ENCODE peak calls at places on chromosomes 13 and 19, in nine cellular contexts. C is IMR-90, I is SK-N-SH, J is uterus, M is ascending aorta, Z is breast epithelium, X is Caco-2, K is GM12865, Y is colonic mucosa. T is an unnamed sample.

GRCh38 chr19:3570619-3571018 is 2.1 kb upstream of the HMG20B start:
- DNase-seq in C (no peak), I (no peak), J (no peak), M (no peak), Z (peak), X (no peak), K (no peak), Y (no peak), T (no peak)

GRCh38 chr13:37602743-37603381 is 4.3 kb upstream of the POSTN start:
- DNase-seq in C (peak), I (peak), J (no peak), M (no peak), Z (no peak), X (no peak), K (peak), Y (no peak), T (no peak)

GRCh38 chr19:12665646-12666304 is 767 bp downstream of the MAN2B1 start:
- DNase-seq in C (peak), I (no peak), J (no peak), M (no peak), Z (no peak), X (no peak), K (peak), Y (no peak), T (no peak)

GRCh38 chr19:29927944-29928669 is 13.9 kb upstream of the URI1 start:
- DNase-seq in C (no peak), I (no peak), J (no peak), M (no peak), Z (no peak), X (no peak), K (peak), Y (no peak), T (no peak)

GRCh38 chr19:408441-409005 is 424 bp downstream of the C2CD4C start:
- DNase-seq in C (no peak), I (peak), J (no peak), M (no peak), Z (no peak), X (peak), K (no peak), Y (no peak), T (no peak)

GRCh38 chr19:1255186-1256161 is 7.1 kb downstream of the MIDN start:
- DNase-seq in C (no peak), I (no peak), J (no peak), M (no peak), Z (no peak), X (no peak), K (no peak), Y (no peak), T (peak)

GRCh38 chr13:114161644-114162532 is 17.2 kb upstream of the CFAP97D2 start:
- DNase-seq in C (peak), I (no peak), J (peak), M (no peak), Z (peak), X (peak), K (no peak), Y (peak), T (no peak)

GRCh38 chr19:29418106-29418684 is 107.6 kb upstream of the VSTM2B start:
- DNase-seq in C (no peak), I (no peak), J (no peak), M (no peak), Z (no peak), X (no peak), K (no peak), Y (no peak), T (no peak)

GRCh38 chr13:27001705-27002104 is 169.9 kb downstream of the USP12 start:
- DNase-seq in C (no peak), I (no peak), J (no peak), M (no peak), Z (no peak), X (peak), K (no peak), Y (no peak), T (no peak)

GRCh38 chr13:44252938-44253337 is 120.7 kb upstream of the SERP2 start:
- DNase-seq in C (no peak), I (no peak), J (no peak), M (no peak), Z (no peak), X (no peak), K (no peak), Y (no peak), T (no peak)

GRCh38 chr19:49340069-49340864 is 5.1 kb downstream of the CD37 start:
- DNase-seq in C (no peak), I (no peak), J (peak), M (no peak), Z (peak), X (peak), K (peak), Y (peak), T (peak)

GRCh38 chr13:44653261-44653660 is 77.1 kb upstream of the TSC22D1 start:
- DNase-seq in C (peak), I (no peak), J (no peak), M (no peak), Z (no peak), X (no peak), K (no peak), Y (no peak), T (no peak)

GRCh38 chr19:15841875-15842569 is 26.6 kb upstream of the OR10H1 start:
- DNase-seq in C (no peak), I (no peak), J (no peak), M (no peak), Z (no peak), X (no peak), K (peak), Y (no peak), T (no peak)

GRCh38 chr13:114128624-114129522 is 3.5 kb downstream of the RASA3 start:
- DNase-seq in C (peak), I (no peak), J (peak), M (peak), Z (no peak), X (no peak), K (peak), Y (peak), T (peak)

GRCh38 chr13:99399623-99399974 is 92.4 kb upstream of the GPR183 start:
- DNase-seq in C (no peak), I (no peak), J (no peak), M (no peak), Z (no peak), X (no peak), K (no peak), Y (no peak), T (no peak)

GRCh38 chr13:102049853-102050252 is 352.0 kb downstream of the FGF14 start:
- DNase-seq in C (no peak), I (no peak), J (no peak), M (no peak), Z (no peak), X (no peak), K (no peak), Y (no peak), T (no peak)

GRCh38 chr13:25971499-25972145 is 80.2 kb downstream of the SHISA2 start:
- DNase-seq in C (no peak), I (no peak), J (no peak), M (no peak), Z (no peak), X (no peak), K (no peak), Y (no peak), T (no peak)

GRCh38 chr13:76885203-76886004 is 801 bp downstream of the KCTD12 start:
- DNase-seq in C (peak), I (peak), J (peak), M (peak), Z (peak), X (peak), K (peak), Y (peak), T (peak)

GRCh38 chr19:48551437-48552302 is at the start of gene SULT2B1:
- DNase-seq in C (no peak), I (peak), J (no peak), M (no peak), Z (peak), X (no peak), K (no peak), Y (peak), T (no peak)

GRCh38 chr19:13033819-13034611 is 38.7 kb downstream of the NFIX start:
- DNase-seq in C (peak), I (peak), J (peak), M (no peak), Z (peak), X (no peak), K (peak), Y (peak), T (peak)

GRCh38 chr19:29904017-29904416 is 38.0 kb upstream of the URI1 start:
- DNase-seq in C (no peak), I (no peak), J (no peak), M (no peak), Z (no peak), X (no peak), K (no peak), Y (no peak), T (no peak)

GRCh38 chr19:3970313-3970807 is 539 bp downstream of the DAPK3 start:
- DNase-seq in C (no peak), I (no peak), J (peak), M (no peak), Z (no peak), X (no peak), K (no peak), Y (no peak), T (no peak)

GRCh38 chr13:98945863-98946605 is 31.8 kb downstream of the DOCK9 start:
- DNase-seq in C (no peak), I (no peak), J (no peak), M (no peak), Z (no peak), X (no peak), K (no peak), Y (no peak), T (no peak)

GRCh38 chr13:34420975-34421719 is 520.9 kb upstream of the NBEA start:
- DNase-seq in C (no peak), I (no peak), J (no peak), M (no peak), Z (peak), X (no peak), K (no peak), Y (no peak), T (no peak)

DNA sequence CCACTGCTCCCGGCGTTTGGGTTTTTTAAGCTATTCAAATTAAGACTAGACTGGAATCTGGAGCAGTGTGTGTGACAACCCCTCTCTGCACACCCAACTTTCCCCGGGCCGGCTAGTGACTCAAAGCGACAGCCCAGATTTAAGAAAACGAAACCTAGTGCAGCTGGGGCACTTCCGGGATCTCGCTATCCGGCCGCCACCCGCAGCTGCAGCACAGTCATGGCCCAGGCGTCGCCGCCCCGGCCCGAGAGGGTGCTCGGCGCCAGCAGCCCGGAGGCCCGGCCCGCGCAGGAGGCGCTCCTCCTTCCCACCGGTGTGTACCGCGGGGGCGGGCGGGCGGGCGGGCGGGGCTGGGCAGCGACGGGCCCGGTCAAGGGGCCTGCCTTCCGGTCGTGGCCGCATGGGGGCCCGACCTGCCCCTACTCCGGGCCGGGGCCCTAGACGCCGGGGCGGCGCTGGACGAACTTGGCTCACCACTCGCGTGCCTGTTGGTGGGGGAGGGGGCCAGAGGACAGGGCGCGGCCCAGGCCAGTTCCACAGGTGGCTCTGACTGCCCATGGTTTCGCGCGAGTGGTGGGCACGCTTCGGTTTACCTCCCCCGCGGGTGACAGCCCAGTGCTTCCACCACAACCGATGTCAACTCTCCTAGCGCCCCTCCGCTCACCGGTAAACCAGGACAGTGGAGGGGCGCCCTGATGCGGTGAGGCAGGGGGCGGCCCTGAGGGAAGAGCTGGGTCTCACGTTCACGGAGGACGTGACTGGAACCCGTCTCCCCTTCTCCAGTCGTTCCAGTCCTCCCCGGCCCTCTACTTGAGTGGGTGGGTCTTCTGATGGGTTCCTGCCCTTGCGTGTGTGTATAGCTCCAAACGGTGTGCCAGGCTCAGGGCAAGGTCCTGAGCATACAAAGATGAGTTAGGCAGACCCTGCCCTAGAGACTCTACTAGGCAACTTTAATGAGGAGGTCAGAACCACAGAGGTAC is at the start of gene PHF11:
- DNase-seq in C (peak), I (peak), J (peak), M (peak), Z (peak), X (peak), K (peak), Y (peak), T (peak)
- TF ChIP-seq CTCF in C (no peak), I (no peak), J (peak), M (no peak), Z (no peak), X (no peak), K (peak), Y (no peak), T (no peak)

GRCh38 chr19:52742516-52742915 is 7.7 kb upstream of the ZNF611 start:
- DNase-seq in C (no peak), I (no peak), J (no peak), M (no peak), Z (no peak), X (no peak), K (no peak), Y (no peak), T (no peak)

GRCh38 chr19:52749780-52750179 is 14.9 kb upstream of the ZNF611 start:
- DNase-seq in C (no peak), I (no peak), J (no peak), M (no peak), Z (no peak), X (no peak), K (no peak), Y (no peak), T (no peak)

DNA sequence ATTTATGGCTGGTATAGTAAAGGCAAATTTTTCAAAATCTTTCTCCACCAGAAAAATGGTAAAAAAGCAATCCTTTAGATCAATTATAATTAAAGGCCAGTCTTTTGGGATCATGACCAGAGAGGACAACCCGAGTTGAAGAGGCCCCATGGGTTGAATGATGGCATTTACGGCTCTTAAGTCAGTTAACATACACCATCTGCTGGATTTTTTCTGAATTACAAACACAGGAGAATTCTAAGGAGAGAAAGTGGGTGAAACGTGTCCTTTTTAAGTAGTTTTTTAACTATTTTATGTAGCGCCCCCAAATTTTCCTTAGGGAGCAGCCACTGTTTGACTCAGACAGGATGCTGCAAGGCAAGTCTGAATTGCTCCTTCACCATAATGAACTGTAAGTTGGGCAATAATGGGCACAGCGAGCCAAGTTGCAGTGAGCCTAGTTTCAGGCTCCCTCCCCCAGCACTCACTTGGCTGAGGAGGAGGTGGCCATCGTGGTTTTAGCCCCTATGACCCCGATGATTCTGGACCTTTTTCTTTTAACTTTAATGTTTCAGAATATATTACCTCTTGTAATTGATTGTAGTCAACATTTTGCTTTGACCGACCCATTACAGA is 13.6 kb upstream of the ZNF611 start:
- DNase-seq in C (peak), I (peak), J (peak), M (no peak), Z (no peak), X (no peak), K (peak), Y (no peak), T (no peak)
- TF ChIP-seq CTCF in C (peak), I (peak), J (peak), M (peak), Z (peak), X (peak), K (no peak), Y (no peak), T (peak)

GRCh38 chr13:36275190-36276002 is 22.2 kb downstream of the CCDC169 start:
- DNase-seq in C (peak), I (peak), J (peak), M (no peak), Z (no peak), X (no peak), K (peak), Y (peak), T (no peak)
- TF ChIP-seq CTCF in C (peak), I (peak), J (peak), M (peak), Z (peak), X (peak), K (peak), Y (peak), T (no peak)

GRCh38 chr19:28239270-28239669 is 973.7 kb downstream of the UQCRFS1 start:
- DNase-seq in C (no peak), I (peak), J (no peak), M (no peak), Z (no peak), X (no peak), K (no peak), Y (no peak), T (no peak)
- TF ChIP-seq CTCF in C (no peak), I (peak), J (no peak), M (no peak), Z (no peak), X (peak), K (peak), Y (no peak), T (no peak)

DNA sequence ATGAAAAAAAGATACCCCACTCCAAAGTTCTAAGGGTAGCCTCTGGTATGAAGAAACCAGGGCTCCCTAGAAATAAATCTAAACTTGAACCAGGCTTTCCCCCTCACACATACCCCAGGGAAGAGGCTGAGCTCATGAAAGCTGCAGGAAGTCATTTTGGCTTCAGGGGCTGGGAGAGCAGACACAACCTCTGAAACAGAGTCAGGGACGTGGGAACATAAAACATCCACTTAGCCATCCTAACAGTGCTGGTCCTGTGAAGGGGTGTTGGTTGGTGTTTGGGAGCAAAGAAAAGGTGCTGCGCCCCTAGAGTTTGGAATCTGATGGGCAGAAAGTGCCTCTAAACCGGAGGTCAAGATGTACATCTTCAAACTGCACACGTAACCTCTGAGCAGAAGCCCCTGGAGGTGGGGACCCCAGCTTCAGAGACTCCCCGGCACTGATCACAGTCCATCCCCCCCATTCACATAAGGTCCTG is 15.8 kb downstream of the RAB3D start:
- DNase-seq in C (no peak), I (peak), J (no peak), M (no peak), Z (no peak), X (no peak), K (no peak), Y (no peak), T (no peak)
- TF ChIP-seq CTCF in C (no peak), I (no peak), J (no peak), M (no peak), Z (no peak), X (no peak), K (no peak), Y (no peak), T (no peak)

GRCh38 chr13:81872581-81872980 is 1531.7 kb upstream of the SPRY2 start:
- DNase-seq in C (no peak), I (peak), J (no peak), M (no peak), Z (no peak), X (no peak), K (no peak), Y (no peak), T (no peak)
- TF ChIP-seq CTCF in C (no peak), I (no peak), J (no peak), M (no peak), Z (no peak), X (peak), K (no peak), Y (no peak), T (no peak)

DNA sequence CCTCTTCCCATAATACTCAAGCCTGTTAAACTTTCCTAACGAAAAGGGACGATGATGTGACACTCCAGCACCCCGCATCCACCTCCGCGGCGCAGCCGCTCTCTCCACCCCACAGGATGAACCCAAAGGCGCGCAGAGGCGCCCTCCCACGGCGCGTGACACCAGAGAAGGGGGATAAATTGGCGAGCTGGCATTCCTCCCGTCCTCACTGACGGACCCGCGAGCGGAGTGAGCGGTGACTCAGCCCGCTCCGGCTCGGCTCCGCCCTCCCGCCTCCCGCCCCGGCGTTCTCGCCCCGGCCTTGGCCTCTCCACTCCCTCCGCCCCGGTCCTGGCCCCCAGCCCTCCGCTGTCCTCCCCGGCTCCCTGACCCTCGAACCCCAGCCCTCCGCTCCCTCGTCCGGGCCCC is 590 bp downstream of the TUBGCP3 start:
- DNase-seq in C (peak), I (peak), J (peak), M (peak), Z (peak), X (peak), K (peak), Y (peak), T (peak)
- TF ChIP-seq CTCF in C (peak), I (peak), J (no peak), M (no peak), Z (no peak), X (no peak), K (no peak), Y (no peak), T (no peak)

GRCh38 chr13:108508263-108508662 is 121.1 kb upstream of the MYO16 start:
- DNase-seq in C (peak), I (peak), J (no peak), M (no peak), Z (no peak), X (no peak), K (no peak), Y (no peak), T (no peak)
- TF ChIP-seq CTCF in C (peak), I (peak), J (no peak), M (no peak), Z (no peak), X (peak), K (peak), Y (peak), T (no peak)

GRCh38 chr19:18104793-18105131 is 7.2 kb downstream of the MAST3 start:
- DNase-seq in C (no peak), I (no peak), J (no peak), M (no peak), Z (no peak), X (no peak), K (no peak), Y (no peak), T (no peak)
- TF ChIP-seq CTCF in C (no peak), I (no peak), J (no peak), M (no peak), Z (no peak), X (no peak), K (no peak), Y (no peak), T (no peak)